ENCODE peak calls at places on chromosomes 13 and 19, in six cellular contexts. P is psoas muscle, Y is brain microvascular endothelial cell, X is Peyer's patch, U is foreskin keratinocyte, H is fibroblast of lung. Z is an unnamed sample.

GRCh38 chr13:26220575-26220974 is 1.5 kb downstream of the RNF6 start:
- DNase-seq in Y (peak; percentile 47), P (no peak), U (peak; percentile 67), H (peak; percentile 47), X (no peak), Z (peak; percentile 28)

GRCh38 chr13:114161028-114161556 is 18.0 kb upstream of the CFAP97D2 start:
- DNase-seq in H (no peak), P (no peak), X (no peak), U (no peak), Y (no peak), Z (no peak)

GRCh38 chr19:36605839-36606478 is 846 bp downstream of the ZNF382 start:
- DNase-seq in Y (no peak), H (no peak), U (no peak), X (no peak), P (no peak), Z (no peak)

GRCh38 chr13:70613295-70613694 is 505.0 kb upstream of the KLHL1 start:
- DNase-seq in P (no peak), U (no peak), H (peak; percentile 28), X (no peak), Y (no peak), Z (no peak)

GRCh38 chr13:64453831-64454230 is 2776.3 kb downstream of the PCDH9 start:
- DNase-seq in P (peak; percentile 19), Y (no peak), U (peak; percentile 16), H (no peak), X (no peak), Z (no peak)

GRCh38 chr13:80612804-80613203 is 271.9 kb upstream of the SPRY2 start:
- DNase-seq in P (no peak), Y (no peak), H (no peak), X (no peak), U (no peak), Z (no peak)

GRCh38 chr13:51797664-51798488 is 6.1 kb downstream of the DHRS12 start:
- DNase-seq in P (no peak), H (peak; percentile 58), Y (peak; percentile 40), U (peak; percentile 76), X (peak; percentile 80), Z (no peak)

GRCh38 chr19:49890349-49891311 is 6.1 kb downstream of the IL4I1 start:
- DNase-seq in Y (no peak), H (no peak), U (peak; percentile 51), X (peak; percentile 83), P (no peak), Z (no peak)

GRCh38 chr13:99258210-99258860 is at the start of gene GPR18:
- DNase-seq in P (no peak), U (no peak), X (peak; percentile 71), H (peak; percentile 12), Y (no peak), Z (no peak)

GRCh38 chr19:46745521-46746280 is at the start of gene FKRP:
- DNase-seq in X (no peak), P (no peak), U (no peak), Y (no peak), H (no peak), Z (no peak)

DNA sequence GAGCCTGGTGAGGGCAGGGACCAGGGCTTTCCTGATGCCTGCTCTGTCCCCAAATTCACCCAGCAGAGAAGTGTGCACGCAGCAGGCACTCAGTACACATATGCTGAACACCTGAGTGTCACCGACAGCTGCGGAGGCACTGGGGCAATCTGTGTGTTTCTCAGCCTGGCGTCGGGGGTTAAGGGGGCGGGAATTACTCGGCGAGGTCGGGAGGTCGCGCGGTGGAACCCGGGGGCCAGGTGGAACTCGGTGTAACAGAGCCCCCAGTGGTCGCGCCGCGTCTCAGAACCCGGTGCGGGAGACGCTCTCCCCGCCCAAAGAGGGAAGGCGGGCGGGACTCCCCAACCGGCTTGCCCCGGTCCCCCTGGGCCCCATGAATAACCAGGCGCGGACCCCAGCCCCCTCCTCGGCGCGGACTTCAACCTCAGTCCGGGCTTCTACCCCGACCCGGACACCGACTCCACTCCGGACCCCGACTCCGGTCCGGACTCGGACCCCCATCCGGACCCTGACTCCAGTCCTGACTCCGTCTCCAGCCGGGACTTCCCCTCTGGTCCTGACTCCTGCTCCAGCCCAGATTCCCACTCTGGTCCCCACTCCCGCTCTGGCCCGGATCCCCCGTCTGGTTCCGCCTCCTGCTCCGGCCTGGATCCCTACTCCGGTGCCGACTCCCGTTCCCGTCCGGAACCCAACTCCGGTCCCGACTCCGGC is at the start of gene SELENOV:
- DNase-seq in P (no peak), Y (no peak), U (no peak), X (no peak), H (no peak), Z (no peak)
- TF ChIP-seq CTCF in P (no peak), Y (no peak), U (no peak), X (no peak), H (no peak), Z (peak; percentile 5)

GRCh38 chr13:94703721-94704314 is 8.5 kb downstream of the SOX21 start:
- DNase-seq in P (no peak), H (no peak), Y (no peak), U (no peak), X (no peak), Z (no peak)

GRCh38 chr13:94702181-94703041 is 9.9 kb downstream of the SOX21 start:
- DNase-seq in X (no peak), U (no peak), P (no peak), Y (no peak), H (no peak), Z (no peak)

GRCh38 chr13:94704347-94705080 is 7.8 kb downstream of the SOX21 start:
- DNase-seq in P (no peak), Y (no peak), H (no peak), U (peak; percentile 35), X (no peak), Z (no peak)

GRCh38 chr13:94701313-94702180 is 10.8 kb downstream of the SOX21 start:
- DNase-seq in X (no peak), P (no peak), H (no peak), U (no peak), Y (no peak), Z (no peak)

DNA sequence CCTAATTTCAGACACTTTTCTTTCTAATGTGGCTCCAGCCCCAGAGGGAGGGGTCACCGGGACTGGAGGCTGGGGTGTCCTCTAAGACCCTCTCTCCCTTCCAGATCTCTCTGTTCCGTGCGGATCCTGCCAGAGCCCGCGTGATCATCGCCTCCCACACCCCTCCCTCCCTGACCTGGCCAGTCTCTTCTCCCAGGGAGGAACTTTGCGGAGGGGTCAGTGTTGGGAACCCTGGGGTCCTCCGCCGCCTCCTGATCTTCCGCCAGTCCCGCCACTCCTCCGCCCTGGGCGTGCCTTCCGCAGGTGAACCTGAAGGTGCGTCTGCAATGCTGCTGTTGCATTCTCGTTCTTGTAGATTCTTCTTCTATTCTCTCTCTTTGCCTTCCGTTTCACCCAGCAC is 9.1 kb downstream of the SOX21 start:
- DNase-seq in H (no peak), X (no peak), Y (no peak), U (no peak), P (no peak), Z (no peak)
- H3K27me3 ChIP-seq in H (peaks cover 80% of the 10 kb centered on the region), X (no peaks in the 10 kb centered on the region), Y (peaks cover 95% of the 10 kb centered on the region), U (peaks cover 94% of the 10 kb centered on the region), P (peaks cover 99% of the 10 kb centered on the region), Z (peaks cover 93% of the 10 kb centered on the region)

DNA sequence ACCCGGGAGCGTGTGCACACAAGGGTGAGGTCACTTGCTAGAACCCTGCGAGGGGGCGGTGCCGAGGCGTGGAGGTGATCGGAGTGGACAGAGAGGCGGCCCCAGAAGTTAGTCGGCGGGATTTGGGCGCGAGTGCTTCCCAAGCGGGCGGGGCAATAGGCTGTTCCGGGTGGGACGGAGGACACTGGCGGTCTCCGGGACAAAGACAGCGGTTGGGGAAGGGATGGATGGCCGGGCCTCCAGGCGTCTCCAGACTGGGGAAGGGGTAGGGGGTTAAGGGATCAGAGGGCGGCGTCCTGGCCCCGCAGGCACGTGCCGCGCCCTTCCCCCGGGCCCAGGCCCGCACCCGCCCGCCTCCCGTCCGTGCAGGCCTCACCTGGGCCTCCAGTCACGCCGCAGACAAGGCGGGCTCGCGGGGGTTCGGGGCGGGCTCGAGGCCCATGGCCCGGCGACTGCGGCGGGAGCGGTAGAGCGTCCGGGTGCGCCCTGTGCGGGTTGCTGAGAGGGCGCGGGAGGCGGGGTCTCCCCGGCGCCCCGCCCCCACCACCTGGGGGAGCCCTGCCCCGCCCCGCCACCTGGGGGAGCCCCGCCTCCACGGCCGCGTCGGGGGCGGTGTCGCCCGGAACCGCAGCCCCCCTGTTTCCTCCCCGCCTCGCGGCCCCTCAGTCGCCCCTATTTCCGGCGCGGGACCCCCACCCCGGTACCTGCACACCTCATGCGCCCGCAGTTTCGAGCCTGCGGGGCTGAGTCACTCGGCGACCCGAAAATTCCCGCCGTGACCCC is at the start of gene LPAR2:
- DNase-seq in U (peak; percentile 40), P (peak; percentile 56), Y (no peak), X (peak; percentile 90), H (no peak), Z (no peak)
- TF ChIP-seq CTCF in U (no peak), P (no peak), Y (no peak), X (no peak), H (no peak), Z (no peak)

GRCh38 chr19:51029718-51030117 is 3.3 kb upstream of the KLK11 start:
- DNase-seq in U (no peak), H (no peak), P (no peak), X (no peak), Y (no peak), Z (no peak)

GRCh38 chr19:51027873-51028272 is 1.5 kb upstream of the KLK11 start:
- DNase-seq in U (no peak), H (no peak), X (no peak), Y (no peak), P (no peak), Z (no peak)

GRCh38 chr19:51031880-51032225 is 2.9 kb downstream of the KLK12 start:
- DNase-seq in H (no peak), P (no peak), X (no peak), Y (no peak), U (no peak), Z (no peak)

GRCh38 chr19:51031220-51031879 is 3.5 kb downstream of the KLK12 start:
- DNase-seq in H (no peak), U (no peak), P (no peak), Y (no peak), X (no peak), Z (no peak)

DNA sequence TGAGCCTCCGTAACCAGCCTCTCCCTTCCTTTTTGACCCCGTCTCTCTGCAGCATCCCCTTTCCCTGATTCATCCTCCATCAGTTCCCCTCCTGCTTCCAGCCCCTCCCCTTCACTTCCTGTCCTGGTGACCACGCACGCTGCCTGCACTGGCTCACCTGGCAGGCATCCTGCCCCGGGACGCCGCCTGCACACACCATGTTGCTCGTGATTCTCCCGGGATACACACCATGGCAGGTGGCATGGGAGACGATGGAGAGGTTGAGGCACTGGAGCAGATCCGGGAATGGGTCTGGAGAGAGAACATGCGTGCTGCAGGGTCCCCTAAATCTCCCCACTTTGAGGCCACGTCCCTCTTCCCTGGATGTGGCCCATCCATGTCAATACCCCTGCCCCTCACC is 4.2 kb downstream of the KLK12 start:
- DNase-seq in X (no peak), P (no peak), U (no peak), H (no peak), Y (no peak), Z (no peak)
- H3K27me3 ChIP-seq in X (no peaks in the 10 kb centered on the region), P (peaks cover 15% of the 10 kb centered on the region), U (peaks cover 7% of the 10 kb centered on the region), H (no peaks in the 10 kb centered on the region), Y (no peaks in the 10 kb centered on the region), Z (no peaks in the 10 kb centered on the region)